ENCODE peak calls at places on chromosomes 16 and 17, in six cellular contexts. P is heart left ventricle, M is B cell, T is glutamatergic neuron, O is foreskin fibroblast, H is K562. S is an unnamed sample.

GRCh38 chr17:51407576-51407975 is 147.2 kb downstream of the UTP18 start:
- DNase-seq in P (no peak), M (no peak), T (no peak), O (no peak), H (no peak), S (no peak)

GRCh38 chr16:90031931-90032663 is 12.8 kb upstream of the DBNDD1 start:
- DNase-seq in P (no peak), M (no peak), T (peak), O (peak), H (no peak), S (no peak)

GRCh38 chr17:46026045-46026814 is 27.2 kb downstream of the STH start:
- DNase-seq in P (no peak), M (no peak), T (no peak), O (no peak), H (no peak), S (no peak)

GRCh38 chr17:60231234-60231633 is 81.5 kb downstream of the CA4 start:
- DNase-seq in P (no peak), M (no peak), T (no peak), O (peak), H (no peak), S (peak)

GRCh38 chr17:73548620-73549311 is 95.5 kb downstream of the SDK2 start:
- DNase-seq in P (no peak), M (no peak), T (no peak), O (no peak), H (no peak), S (no peak)

GRCh38 chr17:38550661-38551060 is 55.1 kb downstream of the SRCIN1 start:
- DNase-seq in P (peak), M (no peak), T (no peak), O (peak), H (peak), S (no peak)

GRCh38 chr17:61406543-61406845 is 6.9 kb downstream of the TBX2 start:
- DNase-seq in P (no peak), M (no peak), T (no peak), O (no peak), H (no peak), S (no peak)

GRCh38 chr17:22435231-22435974 is 743.1 kb downstream of the KCNJ18 start:
- DNase-seq in P (no peak), M (no peak), T (no peak), O (no peak), H (peak), S (no peak)

GRCh38 chr17:59859444-59860025 is 33.2 kb downstream of the TUBD1 start:
- DNase-seq in P (no peak), M (no peak), T (no peak), O (no peak), H (no peak), S (peak)

GRCh38 chr16:48596326-48596725 is 13.7 kb downstream of the N4BP1 start:
- DNase-seq in P (no peak), M (no peak), T (no peak), O (no peak), H (no peak), S (no peak)

GRCh38 chr17:19672009-19672837 is 23.7 kb downstream of the ALDH3A2 start:
- DNase-seq in P (peak), M (no peak), T (no peak), O (peak), H (no peak), S (no peak)

GRCh38 chr17:72977768-72978417 is 114.6 kb downstream of the SLC39A11 start:
- DNase-seq in P (no peak), M (no peak), T (no peak), O (no peak), H (peak), S (no peak)

GRCh38 chr17:51761105-51761504 is 397.4 kb downstream of the CA10 start:
- DNase-seq in P (no peak), M (no peak), T (no peak), O (no peak), H (no peak), S (no peak)

GRCh38 chr16:47970291-47970931 is 185.4 kb downstream of the ABCC12 start:
- DNase-seq in P (no peak), M (no peak), T (no peak), O (no peak), H (peak), S (no peak)

GRCh38 chr16:87460936-87461335 is 31.9 kb downstream of the ZCCHC14 start:
- DNase-seq in P (no peak), M (no peak), T (no peak), O (no peak), H (no peak), S (no peak)

GRCh38 chr17:601462-602303 is 113.0 kb downstream of the VPS53 start:
- DNase-seq in P (no peak), M (no peak), T (no peak), O (no peak), H (peak), S (no peak)

GRCh38 chr17:36697907-36698526 is 96.6 kb downstream of the MRM1 start:
- DNase-seq in P (no peak), M (no peak), T (no peak), O (no peak), H (peak), S (no peak)

GRCh38 chr17:42402121-42402516 is 13.9 kb upstream of the STAT3 start:
- DNase-seq in P (no peak), M (no peak), T (no peak), O (no peak), H (no peak), S (no peak)

GRCh38 chr17:62761884-62762283 is 46.2 kb downstream of the MARCHF10 start:
- DNase-seq in P (no peak), M (no peak), T (peak), O (no peak), H (no peak), S (no peak)

DNA sequence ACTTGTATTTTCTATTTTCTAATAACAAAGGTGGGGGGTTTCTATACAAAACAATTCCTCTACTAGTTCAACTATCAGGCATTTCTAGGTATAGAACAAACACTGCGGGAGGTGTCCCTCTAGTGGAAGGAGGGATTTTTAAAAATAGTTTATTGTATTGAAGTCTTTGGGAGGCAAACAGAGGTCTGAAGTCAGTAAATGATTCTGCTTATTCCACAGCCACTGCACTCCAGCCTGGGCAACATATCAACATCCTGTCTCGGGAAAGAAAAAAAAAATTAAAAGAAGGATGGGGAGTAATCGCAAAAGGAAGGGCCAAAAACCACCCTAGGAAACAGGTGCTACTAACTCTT is 648 bp upstream of the ERCC4 start:
- DNase-seq in P (no peak), M (no peak), T (no peak), O (peak), H (peak), S (peak)
- TF ChIP-seq CTCF in P (no peak), M (no peak), T (no peak), O (no peak), H (no peak), S (peak)

DNA sequence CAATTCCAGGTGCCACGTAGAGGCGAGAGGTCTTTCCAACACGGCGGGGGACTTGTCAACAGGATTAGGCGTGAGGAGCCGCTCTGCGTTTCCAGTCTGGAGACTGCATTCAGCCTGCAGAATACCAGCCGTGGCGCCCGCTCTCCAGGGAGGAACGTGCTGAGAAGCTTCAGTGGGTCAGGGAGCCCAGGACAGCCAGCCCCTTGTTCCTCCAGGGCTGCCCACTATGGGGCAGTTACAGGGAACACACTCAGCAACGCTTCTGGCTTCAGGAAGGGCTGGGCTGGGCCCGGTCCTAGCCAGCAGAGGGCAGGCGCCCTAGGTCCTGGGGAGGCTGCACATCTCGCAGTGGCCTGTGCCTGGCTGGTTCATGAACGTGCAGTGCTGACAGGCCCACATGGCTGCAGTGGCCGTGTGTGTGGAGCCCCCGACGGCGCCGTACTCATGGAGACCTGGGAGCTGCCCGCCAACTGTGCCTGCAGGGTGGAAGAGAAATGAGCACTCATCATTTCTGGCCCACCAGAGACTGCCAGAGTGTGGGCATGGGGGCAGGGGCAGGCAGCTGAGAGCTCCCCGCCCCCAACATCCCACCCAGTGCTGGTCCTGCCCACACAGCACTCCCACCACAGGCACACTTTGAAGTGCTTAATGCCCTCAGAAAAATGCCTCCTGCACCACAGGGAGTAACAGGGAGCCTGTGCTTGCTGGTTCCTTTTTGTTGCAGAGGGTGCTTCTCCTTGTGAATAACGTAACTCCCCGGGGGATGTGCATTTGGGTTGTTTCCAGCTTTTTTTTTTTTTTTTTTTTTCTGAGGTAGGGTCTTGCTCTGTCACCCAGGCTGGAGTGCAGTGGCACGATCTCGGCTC is 7.0 kb upstream of the FAAP100 start:
- DNase-seq in P (no peak), M (no peak), T (peak), O (no peak), H (no peak), S (no peak)
- TF ChIP-seq CTCF in P (peak), M (no peak), T (no peak), O (peak), H (peak), S (no peak)

GRCh38 chr16:15888072-15888976 is at the start of gene CEP20:
- DNase-seq in P (peak), M (peak), T (peak), O (peak), H (peak), S (peak)
- TF ChIP-seq CTCF in P (peak), M (no peak), T (no peak), O (no peak), H (no peak), S (no peak)

GRCh38 chr16:29842732-29843346 is 20.2 kb downstream of the CDIPT start:
- DNase-seq in P (no peak), M (no peak), T (no peak), O (no peak), H (no peak), S (no peak)
- TF ChIP-seq CTCF in P (no peak), M (no peak), T (no peak), O (no peak), H (peak), S (no peak)

DNA sequence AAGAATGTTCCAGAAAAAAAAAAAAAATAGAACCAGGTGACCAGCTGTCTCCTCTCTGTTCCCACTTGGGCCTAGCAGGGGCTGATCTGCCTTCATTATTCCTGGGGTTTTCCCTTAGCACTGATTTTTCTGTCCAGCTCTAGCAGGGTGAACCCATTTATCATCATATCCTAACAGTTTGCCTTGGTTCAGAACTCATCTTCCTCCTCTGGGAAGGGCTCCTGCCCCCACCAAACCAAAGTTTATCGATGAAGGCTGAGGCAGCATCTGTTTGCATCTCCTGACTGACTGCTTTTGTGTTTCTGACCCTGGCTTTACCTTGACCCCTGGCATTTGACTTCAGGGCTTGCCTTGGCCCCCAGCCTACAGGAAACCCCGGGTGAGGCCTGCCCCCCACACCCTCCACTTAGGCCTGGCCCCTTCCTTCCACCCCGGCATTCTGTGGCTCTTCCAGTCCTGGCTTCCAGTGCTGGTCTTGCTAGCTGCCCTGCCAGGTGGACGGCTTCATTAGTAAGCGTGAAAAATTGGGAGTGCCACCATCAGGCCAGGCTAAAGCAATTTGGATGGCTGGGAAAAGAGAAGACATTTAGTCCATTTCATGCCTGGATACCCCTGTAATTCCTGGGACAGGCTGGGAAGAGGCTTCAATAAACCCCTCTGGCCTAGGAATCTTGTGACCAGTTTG is 164.9 kb downstream of the CCDC182 start:
- DNase-seq in P (no peak), M (no peak), T (no peak), O (no peak), H (no peak), S (no peak)
- TF ChIP-seq CTCF in P (no peak), M (no peak), T (no peak), O (no peak), H (no peak), S (no peak)

DNA sequence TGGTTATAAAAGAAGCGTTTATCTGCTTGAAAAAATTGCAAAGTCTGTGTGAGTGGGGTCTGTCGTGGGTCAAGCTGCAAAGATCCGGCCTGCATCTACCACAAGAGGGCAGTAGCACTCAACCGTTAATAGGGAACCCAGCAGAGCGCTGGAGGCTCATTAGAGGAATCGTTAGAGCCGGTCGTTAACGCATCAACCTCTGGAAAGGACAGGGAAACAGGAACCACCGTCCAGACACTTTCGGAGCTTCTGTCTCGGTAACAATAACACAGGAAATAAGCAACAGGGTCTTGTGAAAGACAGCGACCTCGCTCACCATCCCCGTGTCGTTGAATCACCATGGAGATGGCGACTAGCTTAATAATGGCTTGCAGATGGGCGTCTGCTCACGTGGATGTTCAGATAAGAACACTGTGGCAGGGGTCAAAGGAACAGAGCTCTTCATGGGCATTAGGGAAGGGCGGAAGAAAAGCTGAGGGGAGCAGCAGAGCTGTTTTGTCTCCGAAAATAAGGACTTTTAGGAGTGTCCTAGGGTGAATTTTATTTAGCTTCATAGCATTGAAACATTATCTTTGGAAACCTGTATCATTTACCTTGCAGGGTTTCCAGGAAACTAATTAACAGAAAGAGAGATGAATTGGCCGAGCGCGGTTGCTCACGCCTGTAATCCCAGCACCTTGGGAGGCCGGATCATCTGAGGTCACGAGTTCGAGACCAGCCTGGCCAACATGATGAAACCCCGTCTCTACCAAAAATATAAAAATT is 11.9 kb upstream of the NSRP1 start:
- DNase-seq in P (peak), M (peak), T (peak), O (peak), H (peak), S (peak)
- TF ChIP-seq CTCF in P (peak), M (peak), T (peak), O (peak), H (peak), S (peak)

GRCh38 chr17:48578616-48579560 is 738 bp upstream of the HOXB4 start:
- DNase-seq in P (no peak), M (no peak), T (no peak), O (no peak), H (peak), S (no peak)
- TF ChIP-seq CTCF in P (no peak), M (no peak), T (no peak), O (no peak), H (no peak), S (no peak)

GRCh38 chr17:75266315-75267145 is 4.5 kb downstream of the MIF4GD start:
- DNase-seq in P (no peak), M (peak), T (no peak), O (no peak), H (no peak), S (no peak)

GRCh38 chr17:75268931-75269330 is 2.1 kb downstream of the MIF4GD start:
- DNase-seq in P (no peak), M (no peak), T (no peak), O (no peak), H (no peak), S (no peak)

GRCh38 chr17:75267146-75267402 is 4.0 kb downstream of the MIF4GD start:
- DNase-seq in P (no peak), M (no peak), T (no peak), O (no peak), H (no peak), S (no peak)

GRCh38 chr17:75265614-75266314 is 4.1 kb downstream of the MRPS7 start:
- DNase-seq in P (no peak), M (peak), T (no peak), O (no peak), H (no peak), S (no peak)

GRCh38 chr17:75267403-75268232 is 3.4 kb downstream of the MIF4GD start:
- DNase-seq in P (no peak), M (peak), T (no peak), O (no peak), H (peak), S (no peak)
- TF ChIP-seq CTCF in P (no peak), M (no peak), T (no peak), O (no peak), H (peak), S (no peak)